ENCODE peak calls at places on chromosome 15, in eight cellular contexts. J is OCI-LY7, F is natural killer cell, L is upper lobe of right lung, U is GM13976, H is tibial nerve, S is hepatocyte, B is omental fat pad. D is an unnamed sample.
A peak's percentile ranks its signal among the peaks of the same experiment; 100 is the strongest.

GRCh38 chr15:79431636-79432344 is at the start of gene MINAR1:
- DNase-seq in S (peak; percentile 65), B (no peak), L (no peak), F (no peak), U (peak; percentile 50), J (no peak), H (no peak), D (no peak)

GRCh38 chr15:64452988-64453688 is 7.2 kb upstream of the ZNF609 start:
- DNase-seq in S (no peak), H (no peak), U (no peak), L (no peak), J (no peak), B (no peak), F (no peak), D (peak; percentile 45)

GRCh38 chr15:83380682-83381081 is 66.5 kb upstream of the SH3GL3 start:
- DNase-seq in B (no peak), U (peak; percentile 83), S (peak; percentile 45), F (no peak), L (peak; percentile 70), J (peak; percentile 51), H (no peak), D (peak; percentile 79)

GRCh38 chr15:66654718-66655375 is 47.2 kb upstream of the SMAD6 start:
- DNase-seq in H (no peak), J (no peak), L (no peak), B (no peak), U (no peak), S (peak; percentile 55), F (no peak), D (no peak)

GRCh38 chr15:43517354-43518072 is at the start of gene MAP1A:
- DNase-seq in J (peak; percentile 70), L (peak; percentile 64), F (no peak), H (no peak), U (peak; percentile 28), B (no peak), S (peak; percentile 76), D (no peak)

GRCh38 chr15:69265347-69265955 is 33.3 kb upstream of the PAQR5 start:
- DNase-seq in U (no peak), B (no peak), J (peak; percentile 47), S (peak; percentile 32), F (no peak), H (no peak), L (no peak), D (peak; percentile 63)

GRCh38 chr15:89068325-89068784 is 19.9 kb upstream of the ABHD2 start:
- DNase-seq in L (peak; percentile 68), B (no peak), F (peak; percentile 22), H (peak; percentile 25), J (no peak), S (no peak), U (peak; percentile 48), D (peak; percentile 95)

GRCh38 chr15:65958835-65959234 is 89.5 kb downstream of the RAB11A start:
- DNase-seq in L (no peak), S (no peak), B (no peak), J (no peak), F (no peak), U (no peak), H (no peak), D (no peak)

GRCh38 chr15:40272713-40273056 is 10.2 kb downstream of the ANKRD63 start:
- DNase-seq in B (no peak), U (no peak), L (no peak), H (no peak), F (no peak), S (no peak), J (peak; percentile 35), D (no peak)

GRCh38 chr15:40875996-40876740 is 2.1 kb upstream of the RHOV start:
- DNase-seq in J (no peak), F (no peak), L (no peak), H (no peak), S (no peak), U (no peak), B (no peak), D (peak; percentile 92)

GRCh38 chr15:60875681-60876080 is 353.4 kb downstream of the RORA start:
- DNase-seq in F (no peak), J (no peak), U (no peak), B (no peak), S (no peak), L (no peak), H (no peak), D (no peak)

GRCh38 chr15:54462511-54462913 is 484.3 kb downstream of the UNC13C start:
- DNase-seq in L (no peak), B (no peak), U (no peak), F (no peak), H (no peak), J (no peak), S (no peak), D (no peak)

GRCh38 chr15:42199126-42199525 is 9.0 kb downstream of the VPS39 start:
- DNase-seq in S (no peak), L (no peak), B (no peak), F (no peak), J (no peak), H (no peak), U (no peak), D (no peak)

GRCh38 chr15:66631616-66632263 is 65.9 kb upstream of the LCTL start:
- DNase-seq in J (no peak), S (no peak), F (no peak), U (no peak), L (no peak), B (no peak), H (no peak), D (no peak)

GRCh38 chr15:88802991-88803240 is 320 bp upstream of the ACAN start:
- DNase-seq in H (no peak), B (no peak), L (no peak), S (no peak), J (no peak), U (no peak), F (no peak), D (no peak)

GRCh38 chr15:89781055-89781454 is 4.9 kb downstream of the MESP2 start:
- DNase-seq in U (no peak), S (no peak), H (no peak), B (no peak), L (no peak), J (no peak), F (no peak), D (peak; percentile 52)

GRCh38 chr15:39409876-39410505 is 170.9 kb upstream of the THBS1 start:
- DNase-seq in S (no peak), J (no peak), L (no peak), B (no peak), F (no peak), H (no peak), U (no peak), D (no peak)

GRCh38 chr15:85037617-85038016 is 56.0 kb downstream of the PDE8A start:
- DNase-seq in J (no peak), F (no peak), H (no peak), S (no peak), U (no peak), B (no peak), L (no peak), D (no peak)

GRCh38 chr15:64717735-64718495 is 57.5 kb downstream of the RBPMS2 start:
- DNase-seq in H (no peak), B (no peak), F (no peak), S (no peak), L (no peak), U (no peak), J (no peak), D (no peak)

GRCh38 chr15:75203017-75203907 is 1.6 kb downstream of the C15orf39 start:
- DNase-seq in B (no peak), L (no peak), S (no peak), J (peak; percentile 23), H (no peak), U (no peak), F (no peak), D (peak; percentile 35)

GRCh38 chr15:75204340-75205063 is 2.8 kb downstream of the C15orf39 start:
- DNase-seq in B (peak; percentile 72), U (peak; percentile 93), F (peak; percentile 81), L (peak; percentile 94), S (peak; percentile 95), J (peak; percentile 90), H (peak; percentile 90), D (peak; percentile 95)

GRCh38 chr15:75203908-75204263 is 2.2 kb downstream of the C15orf39 start:
- DNase-seq in L (no peak), B (no peak), F (no peak), U (no peak), J (peak; percentile 24), S (no peak), H (no peak), D (no peak)

GRCh38 chr15:75206006-75206405 is 4.3 kb downstream of the C15orf39 start:
- DNase-seq in L (no peak), U (no peak), B (no peak), S (no peak), J (no peak), F (no peak), H (no peak), D (no peak)

GRCh38 chr15:75205064-75205395 is 3.3 kb downstream of the C15orf39 start:
- DNase-seq in F (no peak), H (no peak), B (no peak), L (no peak), J (no peak), U (no peak), S (no peak), D (no peak)
- TF ChIP-seq CTCF in F (no peak), H (no peak), B (no peak), L (no peak), J (peak; percentile 56), U (no peak), S (no peak), D (no peak)

GRCh38 chr15:81809543-81809942 is 236.3 kb downstream of the MEX3B start:
- DNase-seq in U (no peak), B (no peak), H (no peak), J (peak; percentile 49), L (no peak), S (peak; percentile 18), F (no peak), D (peak; percentile 24)
- TF ChIP-seq CTCF in U (peak; percentile 8), B (no peak), H (no peak), J (peak; percentile 73), L (no peak), S (peak; percentile 33), F (no peak), D (no peak)

DNA sequence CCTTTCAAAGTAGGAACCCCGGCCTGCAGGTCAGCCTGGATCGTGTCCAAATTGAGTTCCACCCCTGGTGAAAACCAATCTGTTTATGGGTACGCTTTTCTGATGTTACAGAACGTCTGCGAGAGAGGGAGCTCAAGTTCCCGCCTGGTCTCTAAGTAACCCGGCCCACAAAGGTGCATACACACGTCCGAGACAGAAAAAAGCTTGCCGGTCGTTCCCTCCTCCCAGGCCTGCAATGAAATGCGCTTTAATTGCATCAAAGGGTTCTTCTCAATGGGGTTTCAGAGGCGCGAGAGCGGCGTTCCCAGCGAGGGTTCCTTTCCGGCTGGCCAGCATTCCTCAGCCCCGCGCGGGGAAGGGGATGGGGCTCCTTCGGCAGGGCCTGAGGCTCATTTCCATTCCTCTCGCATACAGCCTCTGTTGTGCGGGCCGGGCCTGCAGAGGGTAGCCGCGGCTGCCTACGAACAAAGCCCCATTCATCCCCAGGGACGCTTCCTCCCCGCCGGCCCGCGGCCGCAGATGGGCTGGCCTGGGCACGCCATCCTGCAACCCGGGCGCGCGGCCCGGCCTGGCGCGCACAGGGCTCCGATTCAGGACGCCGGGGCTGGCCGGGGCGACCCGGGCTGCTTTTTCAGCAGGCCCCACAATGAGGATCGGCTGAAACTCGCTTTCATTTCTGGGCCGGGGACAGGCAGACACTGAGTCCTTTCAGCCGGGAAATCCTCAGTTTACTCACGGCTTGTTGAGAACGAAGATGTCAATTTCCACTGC is 138.3 kb downstream of the TMCO5A start:
- DNase-seq in S (peak; percentile 83), J (peak; percentile 92), H (peak; percentile 46), U (peak; percentile 50), B (no peak), F (peak; percentile 19), L (peak; percentile 84), D (peak; percentile 82)
- TF ChIP-seq CTCF in S (peak; percentile 27), J (peak; percentile 71), H (peak; percentile 14), U (no peak), B (no peak), F (no peak), L (peak; percentile 28), D (peak; percentile 21)

GRCh38 chr15:67917037-67917436 is 77.2 kb upstream of the RNU6-1 start:
- DNase-seq in L (no peak), S (peak; percentile 32), F (no peak), H (no peak), U (no peak), J (no peak), B (no peak), D (peak; percentile 35)
- TF ChIP-seq CTCF in L (no peak), S (no peak), F (no peak), H (no peak), U (no peak), J (no peak), B (no peak), D (no peak)